ENCODE peak calls at places on chromosomes 11 and 22, in four cellular contexts. One of them, this sample, is unnamed.

GRCh38 chr11:15006139-15006759 is 34.1 kb upstream of the CALCA start:
- DNase-seq in central memory CD4-positive, alpha-beta T cell: peak; percentile 32
- DNase-seq in fibroblast of lung: peak; percentile 52
- DNase-seq in naive thymus-derived CD8-positive, alpha-beta T cell: no peak
- DNase-seq in this sample: peak; percentile 10

GRCh38 chr22:23225724-23226496 is 45.6 kb downstream of the BCR start:
- DNase-seq in central memory CD4-positive, alpha-beta T cell: peak; percentile 67
- DNase-seq in fibroblast of lung: peak; percentile 64
- DNase-seq in naive thymus-derived CD8-positive, alpha-beta T cell: peak; percentile 13
- DNase-seq in this sample: no peak

GRCh38 chr11:65553301-65554001 is 4.7 kb downstream of the LTBP3 start:
- DNase-seq in naive thymus-derived CD8-positive, alpha-beta T cell: peak; percentile 82
- DNase-seq in central memory CD4-positive, alpha-beta T cell: peak; percentile 80
- DNase-seq in fibroblast of lung: no peak
- DNase-seq in this sample: peak; percentile 62

GRCh38 chr22:35628732-35629131 is 11.6 kb upstream of the MB start:
- DNase-seq in fibroblast of lung: no peak
- DNase-seq in naive thymus-derived CD8-positive, alpha-beta T cell: no peak
- DNase-seq in central memory CD4-positive, alpha-beta T cell: no peak
- DNase-seq in this sample: no peak

GRCh38 chr22:46813816-46814597 is 51.6 kb downstream of the TBC1D22A start:
- DNase-seq in naive thymus-derived CD8-positive, alpha-beta T cell: no peak
- DNase-seq in central memory CD4-positive, alpha-beta T cell: no peak
- DNase-seq in fibroblast of lung: peak; percentile 13
- DNase-seq in this sample: no peak

GRCh38 chr11:9462806-9463537 is 2.2 kb downstream of the ZNF143 start:
- DNase-seq in fibroblast of lung: no peak
- DNase-seq in central memory CD4-positive, alpha-beta T cell: no peak
- DNase-seq in naive thymus-derived CD8-positive, alpha-beta T cell: no peak
- DNase-seq in this sample: no peak

GRCh38 chr11:64086263-64086938 is 50.7 kb downstream of the FLRT1 start:
- DNase-seq in central memory CD4-positive, alpha-beta T cell: no peak
- DNase-seq in naive thymus-derived CD8-positive, alpha-beta T cell: no peak
- DNase-seq in fibroblast of lung: peak; percentile 75
- DNase-seq in this sample: no peak

GRCh38 chr22:29664731-29665130 is 55.1 kb upstream of the CABP7 start:
- DNase-seq in naive thymus-derived CD8-positive, alpha-beta T cell: no peak
- DNase-seq in central memory CD4-positive, alpha-beta T cell: no peak
- DNase-seq in fibroblast of lung: no peak
- DNase-seq in this sample: no peak

GRCh38 chr22:30940655-30941362 is 27.8 kb downstream of the MORC2 start:
- DNase-seq in central memory CD4-positive, alpha-beta T cell: peak; percentile 54
- DNase-seq in fibroblast of lung: no peak
- DNase-seq in naive thymus-derived CD8-positive, alpha-beta T cell: peak; percentile 42
- DNase-seq in this sample: no peak

GRCh38 chr11:68666854-68667253 is 17.5 kb upstream of the GAL start:
- DNase-seq in naive thymus-derived CD8-positive, alpha-beta T cell: no peak
- DNase-seq in fibroblast of lung: no peak
- DNase-seq in central memory CD4-positive, alpha-beta T cell: no peak
- DNase-seq in this sample: no peak

GRCh38 chr22:25027052-25027525 is 74.6 kb downstream of the KIAA1671 start:
- DNase-seq in fibroblast of lung: no peak
- DNase-seq in central memory CD4-positive, alpha-beta T cell: no peak
- DNase-seq in naive thymus-derived CD8-positive, alpha-beta T cell: no peak
- DNase-seq in this sample: no peak

GRCh38 chr11:32172771-32173170 is 81.9 kb downstream of the RCN1 start:
- DNase-seq in fibroblast of lung: peak; percentile 36
- DNase-seq in central memory CD4-positive, alpha-beta T cell: no peak
- DNase-seq in naive thymus-derived CD8-positive, alpha-beta T cell: no peak
- DNase-seq in this sample: no peak

GRCh38 chr11:1310772-1311468 is 1.5 kb upstream of the TOLLIP start:
- DNase-seq in naive thymus-derived CD8-positive, alpha-beta T cell: peak; percentile 69
- DNase-seq in fibroblast of lung: no peak
- DNase-seq in central memory CD4-positive, alpha-beta T cell: peak; percentile 33
- DNase-seq in this sample: peak; percentile 33

GRCh38 chr11:8067567-8067928 is 13.5 kb upstream of the TUB start:
- DNase-seq in central memory CD4-positive, alpha-beta T cell: no peak
- DNase-seq in fibroblast of lung: no peak
- DNase-seq in naive thymus-derived CD8-positive, alpha-beta T cell: no peak
- DNase-seq in this sample: no peak

GRCh38 chr11:37946155-37946766 is 1348.2 kb upstream of the RAG2 start:
- DNase-seq in naive thymus-derived CD8-positive, alpha-beta T cell: no peak
- DNase-seq in fibroblast of lung: peak; percentile 59
- DNase-seq in central memory CD4-positive, alpha-beta T cell: no peak
- DNase-seq in this sample: peak; percentile 3

GRCh38 chr11:86099727-86100320 is 30.9 kb upstream of the PICALM start:
- DNase-seq in central memory CD4-positive, alpha-beta T cell: no peak
- DNase-seq in fibroblast of lung: no peak
- DNase-seq in naive thymus-derived CD8-positive, alpha-beta T cell: no peak
- DNase-seq in this sample: no peak

GRCh38 chr22:21947040-21948014 is 5.3 kb downstream of the PPM1F start:
- DNase-seq in fibroblast of lung: peak; percentile 61
- DNase-seq in naive thymus-derived CD8-positive, alpha-beta T cell: no peak
- DNase-seq in central memory CD4-positive, alpha-beta T cell: no peak
- DNase-seq in this sample: no peak

GRCh38 chr22:19909350-19910179 is 32.0 kb upstream of the COMT start:
- DNase-seq in fibroblast of lung: peak; percentile 77
- DNase-seq in central memory CD4-positive, alpha-beta T cell: peak; percentile 74
- DNase-seq in naive thymus-derived CD8-positive, alpha-beta T cell: peak; percentile 68
- DNase-seq in this sample: peak; percentile 71

GRCh38 chr11:79439893-79440450 is 858 bp downstream of the TENM4 start:
- DNase-seq in naive thymus-derived CD8-positive, alpha-beta T cell: no peak
- DNase-seq in central memory CD4-positive, alpha-beta T cell: no peak
- DNase-seq in fibroblast of lung: no peak
- DNase-seq in this sample: no peak

GRCh38 chr11:3824714-3825472 is 15.9 kb downstream of the RHOG start:
- DNase-seq in naive thymus-derived CD8-positive, alpha-beta T cell: peak; percentile 77
- DNase-seq in central memory CD4-positive, alpha-beta T cell: peak; percentile 71
- DNase-seq in fibroblast of lung: no peak
- DNase-seq in this sample: peak; percentile 78

GRCh38 chr11:119827113-119827512 is 98.1 kb upstream of the NECTIN1 start:
- DNase-seq in fibroblast of lung: no peak
- DNase-seq in central memory CD4-positive, alpha-beta T cell: no peak
- DNase-seq in naive thymus-derived CD8-positive, alpha-beta T cell: no peak
- DNase-seq in this sample: no peak

This sample was measured in immature natural killer cell.